ENCODE peak calls at places on chromosomes 5 and 9, in four cellular contexts. B is HepG2, F is GM12878, I is H1. W is an unnamed sample.

GRCh38 chr5:69299625-69300024 is 33.0 kb downstream of the CCDC125 start:
- DNase-seq in I (no peak), B (no peak), F (no peak), W (no peak)

GRCh38 chr9:17906841-17907779 is 328.2 kb downstream of the SH3GL2 start:
- DNase-seq in I (peak; percentile 76), F (no peak), B (no peak), W (no peak)

GRCh38 chr5:16902846-16903245 is 33.2 kb downstream of the MYO10 start:
- DNase-seq in B (no peak), I (no peak), F (no peak), W (no peak)

GRCh38 chr5:31722111-31722510 is 83.2 kb downstream of the PDZD2 start:
- DNase-seq in B (no peak), I (no peak), F (no peak), W (no peak)

GRCh38 chr9:87445646-87446045 is 52.0 kb upstream of the DAPK1 start:
- DNase-seq in I (peak; percentile 63), B (no peak), F (peak; percentile 44), W (peak; percentile 16)

GRCh38 chr5:74631088-74631960 is 9.2 kb downstream of the ENC1 start:
- DNase-seq in F (peak; percentile 97), I (no peak), B (no peak), W (no peak)

GRCh38 chr5:132479073-132479811 is 11.3 kb downstream of the IRF1 start:
- DNase-seq in F (no peak), B (no peak), I (no peak), W (no peak)

GRCh38 chr5:85896499-85896898 is 721.2 kb upstream of the COX7C start:
- DNase-seq in I (no peak), B (no peak), F (no peak), W (peak; percentile 8)

GRCh38 chr9:8842402-8843193 is 1043.0 kb upstream of the DMAC1 start:
- DNase-seq in F (no peak), I (no peak), B (no peak), W (no peak)

GRCh38 chr5:126694403-126694802 is 82.5 kb upstream of the LMNB1 start:
- DNase-seq in F (no peak), B (no peak), I (no peak), W (no peak)

GRCh38 chr9:126418608-126419007 is 92.0 kb downstream of the MVB12B start:
- DNase-seq in B (no peak), I (no peak), F (no peak), W (no peak)

GRCh38 chr5:6545770-6546690 is 86.8 kb downstream of the NSUN2 start:
- DNase-seq in I (no peak), F (no peak), B (no peak), W (no peak)

GRCh38 chr5:82349651-82350050 is 71.5 kb upstream of the RPS23 start:
- DNase-seq in B (no peak), I (peak; percentile 87), F (no peak), W (peak; percentile 36)

GRCh38 chr9:138052322-138052615 is 174.7 kb downstream of the CACNA1B start:
- DNase-seq in I (peak; percentile 37), F (no peak), B (no peak), W (no peak)

GRCh38 chr5:56607551-56607950 is 207.8 kb upstream of the MAP3K1 start:
- DNase-seq in I (no peak), B (no peak), F (no peak), W (no peak)

GRCh38 chr5:91225848-91226686 is 157.1 kb downstream of the ARRDC3 start:
- DNase-seq in F (peak; percentile 8), I (peak; percentile 77), B (peak; percentile 24), W (peak; percentile 25)

GRCh38 chr5:5126444-5126843 is 13.7 kb upstream of the ADAMTS16 start:
- DNase-seq in B (no peak), I (no peak), F (no peak), W (no peak)

GRCh38 chr5:61245936-61246335 is 83.7 kb upstream of the SMIM15 start:
- DNase-seq in I (no peak), F (no peak), B (no peak), W (no peak)

GRCh38 chr5:131441184-131441583 is 177.3 kb downstream of the CDC42SE2 start:
- DNase-seq in B (no peak), F (no peak), I (no peak), W (no peak)

GRCh38 chr9:10265102-10265708 is 347.6 kb downstream of the PTPRD start:
- DNase-seq in B (no peak), I (no peak), F (no peak), W (no peak)

GRCh38 chr9:107755267-107755666 is 265.7 kb upstream of the KLF4 start:
- DNase-seq in I (no peak), B (no peak), F (no peak), W (no peak)

GRCh38 chr9:134374301-134375010 is 48.2 kb downstream of the RXRA start:
- DNase-seq in F (no peak), B (no peak), I (no peak), W (no peak)
- TF ChIP-seq SUZ12 in F (no peak), B (no peak), I (no peak), W (no peak)

DNA sequence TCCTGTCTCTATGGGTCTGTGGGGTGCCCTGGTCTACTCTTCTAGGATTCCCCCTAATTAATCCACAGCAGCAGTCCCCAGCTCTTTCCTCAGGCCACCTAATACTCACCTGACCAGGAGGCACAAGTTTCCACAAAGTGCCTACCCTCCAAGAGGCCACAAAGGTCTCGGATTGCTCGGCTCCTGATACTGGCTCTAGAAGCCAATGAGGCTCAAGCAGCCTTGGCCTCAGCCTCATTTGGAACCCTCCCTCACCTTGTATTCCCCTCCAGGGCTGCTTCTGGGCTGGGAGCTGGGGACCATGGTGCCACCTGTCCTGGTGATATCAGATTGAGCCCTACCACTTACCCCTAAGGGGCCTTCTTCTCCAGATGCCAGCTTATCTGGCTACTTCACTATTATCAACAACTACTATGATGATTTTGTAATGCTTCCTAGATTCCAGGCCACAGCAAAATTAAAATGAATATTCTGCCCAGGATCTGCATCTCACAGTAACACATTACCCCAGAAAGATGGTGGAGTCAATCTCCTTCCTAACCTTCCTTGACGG is 103.7 kb upstream of the SPOCK1 start:
- DNase-seq in B (no peak), I (no peak), F (no peak), W (no peak)
- H3K27me3 ChIP-seq in B (peaks cover 33% of the 10 kb centered on the region), I (no peaks in the 10 kb centered on the region), F (peaks cover 1% of the 10 kb centered on the region), W (no peaks in the 10 kb centered on the region)

GRCh38 chr5:151068189-151068570 is 12.7 kb downstream of the TNIP1 start:
- DNase-seq in B (no peak), F (no peak), I (no peak), W (no peak)
- H3K4me1 ChIP-seq in B (peaks cover 44% of the 10 kb centered on the region), F (peaks cover 81% of the 10 kb centered on the region), I (peaks cover 10% of the 10 kb centered on the region), W (no peaks in the 10 kb centered on the region)

GRCh38 chr9:93262537-93263310 is 78.8 kb downstream of the WNK2 start:
- DNase-seq in I (no peak), F (no peak), B (no peak), W (no peak)
- TF ChIP-seq SUZ12 in I (no peak), F (no peak), B (no peak), W (no peak)

DNA sequence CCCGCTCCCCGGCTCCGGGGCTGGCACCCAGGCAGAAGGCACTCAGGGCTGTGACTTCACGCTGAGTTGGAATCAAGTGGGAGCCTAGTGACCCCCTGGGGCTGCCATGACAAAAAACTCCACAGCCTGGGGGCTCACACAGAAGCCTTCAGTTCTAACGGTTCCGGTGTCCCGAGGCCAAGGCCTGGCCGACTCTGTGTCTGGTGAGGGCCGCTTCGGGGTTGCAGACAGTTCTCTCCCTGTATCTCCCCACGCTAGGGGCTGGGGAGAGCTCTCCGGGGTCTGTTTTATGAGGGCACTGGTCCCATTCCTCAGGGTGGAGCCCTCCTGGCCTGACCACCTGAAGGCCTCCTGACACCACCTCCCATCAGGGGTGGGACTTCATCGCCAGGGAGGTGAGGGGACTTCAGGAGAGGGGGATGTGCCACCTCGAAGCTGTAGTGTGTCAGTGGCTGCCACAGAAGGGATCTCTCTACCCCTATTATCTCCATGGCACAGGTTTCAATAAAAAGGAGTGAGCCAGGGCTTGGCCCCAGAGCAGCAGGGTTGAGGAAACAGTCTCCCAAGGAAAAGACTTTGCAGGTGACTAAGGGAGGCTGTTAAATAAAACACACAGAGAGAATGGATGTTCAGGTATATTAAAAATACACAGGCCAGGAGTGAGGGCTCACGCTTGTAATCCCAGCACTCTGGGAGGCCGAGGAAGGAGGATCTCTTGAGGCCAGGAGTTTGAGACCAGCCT is 1.5 kb upstream of the SLC6A3 start:
- DNase-seq in B (no peak), I (no peak), F (no peak), W (no peak)
- H3K27me3 ChIP-seq in B (peaks cover 64% of the 10 kb centered on the region), I (peaks cover 30% of the 10 kb centered on the region), F (peaks cover 8% of the 10 kb centered on the region), W (peaks cover 68% of the 10 kb centered on the region)

GRCh38 chr9:95770653-95771131 is 104.8 kb upstream of the ERCC6L2 start:
- DNase-seq in B (no peak), F (no peak), I (peak; percentile 68), W (peak; percentile 54)

GRCh38 chr9:95769909-95770433 is 105.5 kb upstream of the ERCC6L2 start:
- DNase-seq in F (no peak), I (no peak), B (no peak), W (no peak)

GRCh38 chr9:95771556-95772280 is 103.8 kb upstream of the ERCC6L2 start:
- DNase-seq in B (peak; percentile 82), F (no peak), I (no peak), W (no peak)

GRCh38 chr9:95773061-95773433 is 102.4 kb upstream of the ERCC6L2 start:
- DNase-seq in F (no peak), B (no peak), I (no peak), W (no peak)

GRCh38 chr9:95772320-95773060 is 103.0 kb upstream of the ERCC6L2 start:
- DNase-seq in I (peak; percentile 64), F (no peak), B (peak; percentile 49), W (peak; percentile 66)
- H3K4me1 ChIP-seq in I (peaks cover 22% of the 10 kb centered on the region), F (no peaks in the 10 kb centered on the region), B (peaks cover 51% of the 10 kb centered on the region), W (no peaks in the 10 kb centered on the region)

W was measured in NT2/D1.